ENCODE peak calls at places on chromosome 14, in four cellular contexts. J, Z, I and M are unnamed samples. For H3K4me1, the result is how much of the 10 kb centered on the place peaks cover.

GRCh38 chr14:35121026-35121886 is 534 bp downstream of the PPP2R3C start:
- DNase-seq in J (no peak), Z (peak), I (no peak), M (no peak)

GRCh38 chr14:50013198-50013918 is 103.0 kb downstream of the VCPKMT start:
- DNase-seq in J (no peak), Z (no peak), I (no peak), M (no peak)

GRCh38 chr14:32078030-32078793 is 1.1 kb downstream of the ARHGAP5 start:
- DNase-seq in J (peak), Z (peak), I (peak), M (no peak)

GRCh38 chr14:83251402-83251801 is 1717.7 kb upstream of the SEL1L start:
- DNase-seq in J (no peak), Z (no peak), I (no peak), M (no peak)

GRCh38 chr14:87002831-87003230 is 990.2 kb downstream of the GALC start:
- DNase-seq in J (no peak), Z (no peak), I (no peak), M (no peak)

GRCh38 chr14:99035268-99035667 is 236.7 kb downstream of the BCL11B start:
- DNase-seq in J (no peak), Z (no peak), I (peak), M (no peak)

GRCh38 chr14:103073367-103073875 is 10.6 kb upstream of the LBHD2 start:
- DNase-seq in J (no peak), Z (peak), I (no peak), M (no peak)

GRCh38 chr14:48350971-48351370 is 675.6 kb upstream of the MDGA2 start:
- DNase-seq in J (no peak), Z (no peak), I (no peak), M (no peak)

GRCh38 chr14:75063491-75064204 is at the start of gene ACYP1:
- DNase-seq in J (peak), Z (peak), I (peak), M (peak)

GRCh38 chr14:58281969-58282368 is 16.4 kb upstream of the ARID4A start:
- DNase-seq in J (no peak), Z (no peak), I (no peak), M (no peak)

GRCh38 chr14:54440454-54440853 is 720 bp downstream of the CNIH1 start:
- DNase-seq in J (no peak), Z (no peak), I (no peak), M (no peak)

GRCh38 chr14:102013669-102014200 is 49.4 kb downstream of the DYNC1H1 start:
- DNase-seq in J (no peak), Z (no peak), I (no peak), M (no peak)

GRCh38 chr14:67571275-67571990 is 28.6 kb downstream of the PIGH start:
- DNase-seq in J (peak), Z (peak), I (peak), M (peak)

GRCh38 chr14:51367600-51367931 is 127.5 kb downstream of the TMX1 start:
- DNase-seq in J (no peak), Z (no peak), I (no peak), M (peak)

GRCh38 chr14:51880810-51881580 is 20.6 kb downstream of the GNG2 start:
- DNase-seq in J (no peak), Z (no peak), I (no peak), M (no peak)

GRCh38 chr14:64788706-64789105 is 84.5 kb downstream of the PLEKHG3 start:
- DNase-seq in J (no peak), Z (peak), I (no peak), M (no peak)

GRCh38 chr14:28676481-28676880 is 90.1 kb upstream of the FOXG1 start:
- DNase-seq in J (no peak), Z (no peak), I (no peak), M (no peak)

GRCh38 chr14:22994762-22995275 is 12.5 kb upstream of the AJUBA start:
- DNase-seq in J (peak), Z (peak), I (peak), M (peak)

GRCh38 chr14:74891870-74892269 is 10.2 kb downstream of the DLST start:
- DNase-seq in J (no peak), Z (no peak), I (peak), M (no peak)

GRCh38 chr14:54756656-54757392 is 145.8 kb downstream of the GCH1 start:
- DNase-seq in J (no peak), Z (no peak), I (no peak), M (no peak)

GRCh38 chr14:66724996-66725395 is 217.0 kb downstream of the GPHN start:
- DNase-seq in J (no peak), Z (no peak), I (no peak), M (no peak)

GRCh38 chr14:90383731-90384542 is 12.9 kb upstream of the CALM1 start:
- DNase-seq in J (peak), Z (no peak), I (peak), M (peak)

GRCh38 chr14:95683793-95684192 is 2.4 kb upstream of the TCL1B start:
- DNase-seq in J (peak), Z (peak), I (no peak), M (no peak)

GRCh38 chr14:36768638-36769337 is 107.1 kb downstream of the PAX9 start:
- DNase-seq in J (no peak), Z (no peak), I (no peak), M (no peak)

GRCh38 chr14:100222219-100223093 is 16.5 kb upstream of the YY1 start:
- DNase-seq in J (peak), Z (no peak), I (no peak), M (no peak)
- H3K4me3 ChIP-seq in J (peak), Z (no peak), I (no peak), M (peak)

DNA sequence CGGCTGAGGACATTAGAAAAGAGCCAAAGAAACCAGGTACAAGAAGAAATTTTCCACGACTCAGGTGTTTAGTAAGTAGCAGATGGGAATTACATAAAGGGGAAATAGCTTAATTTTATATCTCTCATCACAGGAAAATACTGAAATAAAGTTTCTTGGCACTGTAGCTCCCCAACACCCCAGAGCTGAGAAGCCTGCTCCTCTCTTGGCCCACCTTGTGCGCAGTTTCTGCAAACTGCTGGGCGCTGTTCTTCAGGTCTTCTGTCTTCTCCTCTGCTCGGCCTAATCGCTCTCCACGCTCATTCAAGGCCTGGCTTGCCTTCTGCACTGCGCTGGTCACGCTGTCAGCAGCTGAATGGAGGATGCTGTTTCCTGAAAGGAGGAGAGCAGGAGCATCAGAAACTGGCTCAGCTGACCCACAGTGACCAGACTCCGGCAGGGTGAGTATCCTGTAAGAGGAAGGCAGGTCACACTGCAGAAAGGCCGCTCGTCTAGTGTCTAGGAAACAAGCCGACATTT is 184.9 kb upstream of the GZMB start:
- DNase-seq in J (no peak), Z (no peak), I (no peak), M (no peak)
- H3K27ac ChIP-seq in J (no peak), Z (no peak), I (no peak), M (no peak)

DNA sequence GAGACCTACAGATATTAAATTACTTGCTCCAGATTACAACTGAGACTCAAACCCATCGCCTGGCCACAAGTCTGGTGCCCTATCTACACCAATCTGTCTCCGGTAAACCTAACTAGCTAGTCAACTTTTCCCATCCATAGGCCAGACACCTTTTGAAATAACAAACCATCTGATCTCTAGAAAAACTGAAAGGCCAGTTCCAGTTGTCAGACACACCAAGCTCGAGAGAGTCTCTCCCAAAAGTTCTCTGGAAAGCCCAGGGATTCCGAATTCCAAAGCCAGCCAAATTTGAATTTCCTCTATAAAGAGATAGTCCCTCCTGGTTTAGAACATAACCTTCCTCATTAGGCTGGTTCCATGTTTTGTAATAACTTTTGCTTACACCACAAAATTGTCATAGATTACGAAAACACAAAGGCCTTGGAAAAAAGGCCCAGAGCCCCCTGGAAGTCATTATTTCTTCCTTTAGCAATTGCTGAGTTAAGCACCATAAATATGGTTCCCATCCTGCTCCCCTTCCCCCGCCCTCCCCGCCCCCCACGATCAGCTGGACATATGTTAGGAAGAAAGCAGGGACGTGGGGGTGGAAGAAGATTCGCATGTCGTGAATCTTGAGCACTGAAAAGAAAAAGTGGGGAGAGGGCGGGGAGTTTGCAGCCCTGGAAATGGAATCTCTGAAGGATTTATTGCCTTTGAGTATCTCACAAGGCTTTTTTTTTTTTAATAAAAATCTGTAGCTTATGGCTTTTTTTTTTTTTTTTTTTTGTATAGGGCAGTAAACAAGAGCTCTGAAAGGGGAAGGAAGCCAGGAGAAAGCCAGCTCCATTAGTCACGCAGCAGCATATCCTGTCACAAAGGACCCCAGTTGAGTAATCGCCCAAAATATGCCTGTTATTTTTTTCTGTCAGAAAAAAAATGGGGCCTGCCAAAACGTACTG is 110.4 kb downstream of the ZFP36L1 start:
- DNase-seq in J (no peak), Z (peak), I (peak), M (no peak)
- H3K4me1 ChIP-seq in J (under half), Z (under half), I (under half), M (under half)

GRCh38 chr14:104792945-104793702 is 2.4 kb downstream of the AKT1 start:
- DNase-seq in J (peak), Z (no peak), I (no peak), M (no peak)
- H3K4me3 ChIP-seq in J (peak), Z (no peak), I (no peak), M (no peak)

GRCh38 chr14:92997343-92998061 is 74.6 kb downstream of the CHGA start:
- DNase-seq in J (no peak), Z (no peak), I (no peak), M (no peak)

GRCh38 chr14:93002049-93002448 is 79.1 kb downstream of the CHGA start:
- DNase-seq in J (no peak), Z (no peak), I (no peak), M (no peak)

GRCh38 chr14:92994942-92995341 is 72.0 kb downstream of the CHGA start:
- DNase-seq in J (no peak), Z (no peak), I (no peak), M (no peak)

GRCh38 chr14:93002851-93003298 is 79.9 kb downstream of the CHGA start:
- DNase-seq in J (no peak), Z (no peak), I (no peak), M (no peak)

GRCh38 chr14:92998957-92999356 is 76.0 kb downstream of the CHGA start:
- DNase-seq in J (no peak), Z (no peak), I (no peak), M (no peak)
- H3K27ac ChIP-seq in J (no peak), Z (no peak), I (no peak), M (no peak)

DNA sequence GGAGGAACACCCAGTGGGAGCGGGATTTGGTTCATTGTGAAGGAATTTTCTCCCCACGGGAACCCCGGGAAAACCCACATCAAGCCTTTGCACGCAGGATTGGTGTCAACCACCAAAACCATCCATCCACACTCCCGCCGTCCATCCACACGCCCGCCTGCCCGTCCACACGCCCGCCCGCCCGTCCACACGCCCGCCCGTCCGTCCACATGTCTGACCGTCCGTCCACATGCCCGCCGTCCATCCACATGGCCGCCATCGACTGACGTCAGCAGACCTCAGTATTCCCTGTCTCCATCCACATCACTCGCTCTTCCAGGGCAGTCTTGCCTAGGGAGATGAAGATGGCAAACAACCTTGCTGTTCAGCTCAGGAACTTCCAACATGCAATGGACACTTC is 6.7 kb upstream of the GPR132 start:
- DNase-seq in J (no peak), Z (no peak), I (no peak), M (no peak)
- H3K4me1 ChIP-seq in J (under half), Z (under half), I (under half), M (under half)

GRCh38 chr14:30270200-30271161 is 288.5 kb upstream of the G2E3 start:
- DNase-seq in J (peak), Z (peak), I (peak), M (peak)
- H3K4me3 ChIP-seq in J (peak), Z (peak), I (no peak), M (peak)